ENCODE peak calls at places on chromosomes 12 and 14, in seven cellular contexts. V is NK-92 treated with Interleukin-12 subunit alpha and Interleukin-12 subunit beta, amount 100 ng/mL, for 24 hours; T is HCT116; Q is Peyer's patch; G is activated gamma-delta T cell treated with Interleukin-2 at 50 U/mL for 16 hours; C is left ventricle myocardium inferior; F is activated CD4-positive, alpha-beta T cell treated with anti-CD3 and anti-CD28 coated beads for 36 hours. P is an unnamed sample.

GRCh38 chr12:120514002-120514401 is 15.0 kb downstream of the COQ5 start:
- DNase-seq in V (no peak), C (no peak), T (no peak), Q (no peak), F (no peak), G (no peak), P (no peak)

GRCh38 chr12:109518820-109519665 is 41.6 kb downstream of the UBE3B start:
- DNase-seq in Q (peak), C (peak), F (peak), V (peak), G (peak), T (peak), P (peak)

GRCh38 chr14:32073537-32074189 is 3.4 kb upstream of the ARHGAP5 start:
- DNase-seq in T (peak), Q (peak), G (peak), F (peak), V (no peak), C (no peak), P (peak)

GRCh38 chr12:19440019-19440858 is 947 bp downstream of the AEBP2 start:
- DNase-seq in G (peak), F (peak), V (peak), Q (peak), T (peak), C (peak), P (peak)

GRCh38 chr12:67025543-67026114 is 243.5 kb upstream of the CAND1 start:
- DNase-seq in V (no peak), T (no peak), C (no peak), G (peak), Q (no peak), F (peak), P (peak)

GRCh38 chr12:78792052-78792698 is 72.4 kb upstream of the SYT1 start:
- DNase-seq in C (no peak), V (no peak), F (no peak), Q (no peak), T (no peak), G (no peak), P (no peak)

GRCh38 chr14:104526723-104527645 is 52.6 kb upstream of the C14orf180 start:
- DNase-seq in C (no peak), V (no peak), Q (no peak), F (no peak), T (no peak), G (no peak), P (no peak)

GRCh38 chr14:23285530-23286019 is 357 bp downstream of the HOMEZ start:
- DNase-seq in Q (peak), F (no peak), G (no peak), V (no peak), T (no peak), C (no peak), P (peak)

P was measured in CD8-positive, alpha-beta T cell.